ENCODE peak calls at places on chromosomes 6 and 20, in eight cellular contexts. One of them, this sample, is unnamed.

GRCh38 chr6:166716910-166717617 is 90.0 kb upstream of the RPS6KA2 start:
- DNase-seq in adrenal gland: no peak
- DNase-seq in brain microvascular endothelial cell: no peak
- DNase-seq in H9: no peak
- DNase-seq in retinal pigment epithelial cell: no peak
- DNase-seq in mucosa of descending colon: no peak
- DNase-seq in omental fat pad: no peak
- DNase-seq in mammary epithelial cell: no peak
- DNase-seq in this sample: no peak

GRCh38 chr20:59591061-59591460 is 13.3 kb upstream of the PHACTR3 start:
- DNase-seq in adrenal gland: no peak
- DNase-seq in brain microvascular endothelial cell: no peak
- DNase-seq in H9: no peak
- DNase-seq in retinal pigment epithelial cell: no peak
- DNase-seq in mucosa of descending colon: no peak
- DNase-seq in omental fat pad: no peak
- DNase-seq in mammary epithelial cell: no peak
- DNase-seq in this sample: no peak

GRCh38 chr6:112218563-112218962 is 35.8 kb downstream of the LAMA4 start:
- DNase-seq in adrenal gland: no peak
- DNase-seq in brain microvascular endothelial cell: no peak
- DNase-seq in H9: no peak
- DNase-seq in retinal pigment epithelial cell: no peak
- DNase-seq in mucosa of descending colon: no peak
- DNase-seq in omental fat pad: no peak
- DNase-seq in mammary epithelial cell: no peak
- DNase-seq in this sample: no peak

GRCh38 chr6:36599791-36600209 is 5.6 kb downstream of the SRSF3 start:
- DNase-seq in adrenal gland: peak
- DNase-seq in brain microvascular endothelial cell: peak
- DNase-seq in H9: peak
- DNase-seq in retinal pigment epithelial cell: no peak
- DNase-seq in mucosa of descending colon: peak
- DNase-seq in omental fat pad: no peak
- DNase-seq in mammary epithelial cell: peak
- DNase-seq in this sample: no peak

GRCh38 chr6:14944593-14944992 is 301.3 kb upstream of the JARID2 start:
- DNase-seq in adrenal gland: no peak
- DNase-seq in brain microvascular endothelial cell: no peak
- DNase-seq in H9: no peak
- DNase-seq in retinal pigment epithelial cell: no peak
- DNase-seq in mucosa of descending colon: no peak
- DNase-seq in omental fat pad: no peak
- DNase-seq in mammary epithelial cell: peak
- DNase-seq in this sample: no peak

GRCh38 chr6:30670760-30671527 is 1.9 kb downstream of the DHX16 start:
- DNase-seq in adrenal gland: no peak
- DNase-seq in brain microvascular endothelial cell: no peak
- DNase-seq in H9: no peak
- DNase-seq in retinal pigment epithelial cell: no peak
- DNase-seq in mucosa of descending colon: no peak
- DNase-seq in omental fat pad: no peak
- DNase-seq in mammary epithelial cell: no peak
- DNase-seq in this sample: no peak

GRCh38 chr6:4253604-4254211 is 118.3 kb upstream of the ECI2 start:
- DNase-seq in adrenal gland: peak
- DNase-seq in brain microvascular endothelial cell: peak
- DNase-seq in H9: no peak
- DNase-seq in retinal pigment epithelial cell: no peak
- DNase-seq in mucosa of descending colon: no peak
- DNase-seq in omental fat pad: no peak
- DNase-seq in mammary epithelial cell: peak
- DNase-seq in this sample: no peak

GRCh38 chr6:156848533-156848932 is 71.4 kb downstream of the ARID1B start:
- DNase-seq in adrenal gland: peak
- DNase-seq in brain microvascular endothelial cell: no peak
- DNase-seq in H9: no peak
- DNase-seq in retinal pigment epithelial cell: peak
- DNase-seq in mucosa of descending colon: no peak
- DNase-seq in omental fat pad: no peak
- DNase-seq in mammary epithelial cell: no peak
- DNase-seq in this sample: no peak

GRCh38 chr20:433300-433975 is 25.3 kb downstream of the RBCK1 start:
- DNase-seq in adrenal gland: peak
- DNase-seq in brain microvascular endothelial cell: no peak
- DNase-seq in H9: no peak
- DNase-seq in retinal pigment epithelial cell: no peak
- DNase-seq in mucosa of descending colon: no peak
- DNase-seq in omental fat pad: no peak
- DNase-seq in mammary epithelial cell: peak
- DNase-seq in this sample: no peak

GRCh38 chr20:8678098-8678776 is 390.6 kb upstream of the PLCB4 start:
- DNase-seq in adrenal gland: no peak
- DNase-seq in brain microvascular endothelial cell: no peak
- DNase-seq in H9: no peak
- DNase-seq in retinal pigment epithelial cell: no peak
- DNase-seq in mucosa of descending colon: no peak
- DNase-seq in omental fat pad: no peak
- DNase-seq in mammary epithelial cell: no peak
- DNase-seq in this sample: no peak

GRCh38 chr6:102381203-102381602 is 987.7 kb downstream of the GRIK2 start:
- DNase-seq in adrenal gland: no peak
- DNase-seq in brain microvascular endothelial cell: no peak
- DNase-seq in H9: no peak
- DNase-seq in retinal pigment epithelial cell: no peak
- DNase-seq in mucosa of descending colon: no peak
- DNase-seq in omental fat pad: no peak
- DNase-seq in mammary epithelial cell: peak
- DNase-seq in this sample: no peak

GRCh38 chr20:15236812-15237211 is 899.4 kb upstream of the FLRT3 start:
- DNase-seq in adrenal gland: peak
- DNase-seq in brain microvascular endothelial cell: peak
- DNase-seq in H9: peak
- DNase-seq in retinal pigment epithelial cell: peak
- DNase-seq in mucosa of descending colon: peak
- DNase-seq in omental fat pad: no peak
- DNase-seq in mammary epithelial cell: peak
- DNase-seq in this sample: no peak

GRCh38 chr20:59273699-59274380 is 26.6 kb upstream of the EDN3 start:
- DNase-seq in adrenal gland: no peak
- DNase-seq in brain microvascular endothelial cell: no peak
- DNase-seq in H9: no peak
- DNase-seq in retinal pigment epithelial cell: no peak
- DNase-seq in mucosa of descending colon: no peak
- DNase-seq in omental fat pad: no peak
- DNase-seq in mammary epithelial cell: no peak
- DNase-seq in this sample: no peak

GRCh38 chr6:16674666-16675392 is 86.4 kb downstream of the ATXN1 start:
- DNase-seq in adrenal gland: no peak
- DNase-seq in brain microvascular endothelial cell: peak
- DNase-seq in H9: no peak
- DNase-seq in retinal pigment epithelial cell: peak
- DNase-seq in mucosa of descending colon: no peak
- DNase-seq in omental fat pad: no peak
- DNase-seq in mammary epithelial cell: no peak
- DNase-seq in this sample: no peak

GRCh38 chr20:41052742-41053419 is 24.3 kb downstream of the TOP1 start:
- DNase-seq in adrenal gland: peak
- DNase-seq in brain microvascular endothelial cell: peak
- DNase-seq in H9: no peak
- DNase-seq in retinal pigment epithelial cell: no peak
- DNase-seq in mucosa of descending colon: no peak
- DNase-seq in omental fat pad: no peak
- DNase-seq in mammary epithelial cell: no peak
- DNase-seq in this sample: no peak

GRCh38 chr20:37413023-37413334 is 67.0 kb downstream of the SRC start:
- DNase-seq in adrenal gland: no peak
- DNase-seq in brain microvascular endothelial cell: no peak
- DNase-seq in H9: no peak
- DNase-seq in retinal pigment epithelial cell: no peak
- DNase-seq in mucosa of descending colon: no peak
- DNase-seq in omental fat pad: no peak
- DNase-seq in mammary epithelial cell: no peak
- DNase-seq in this sample: no peak

GRCh38 chr6:152087096-152087495 is 279.6 kb downstream of the ESR1 start:
- DNase-seq in adrenal gland: no peak
- DNase-seq in brain microvascular endothelial cell: no peak
- DNase-seq in H9: no peak
- DNase-seq in retinal pigment epithelial cell: no peak
- DNase-seq in mucosa of descending colon: no peak
- DNase-seq in omental fat pad: no peak
- DNase-seq in mammary epithelial cell: peak
- DNase-seq in this sample: no peak

GRCh38 chr6:124057448-124057847 is 253.8 kb downstream of the NKAIN2 start:
- DNase-seq in adrenal gland: no peak
- DNase-seq in brain microvascular endothelial cell: no peak
- DNase-seq in H9: no peak
- DNase-seq in retinal pigment epithelial cell: no peak
- DNase-seq in mucosa of descending colon: no peak
- DNase-seq in omental fat pad: no peak
- DNase-seq in mammary epithelial cell: no peak
- DNase-seq in this sample: no peak

GRCh38 chr6:170174771-170175643 is 115.9 kb downstream of the DLL1 start:
- DNase-seq in adrenal gland: peak
- DNase-seq in brain microvascular endothelial cell: no peak
- DNase-seq in H9: peak
- DNase-seq in retinal pigment epithelial cell: no peak
- DNase-seq in mucosa of descending colon: no peak
- DNase-seq in omental fat pad: no peak
- DNase-seq in mammary epithelial cell: no peak
- DNase-seq in this sample: peak

GRCh38 chr20:5786930-5787826 is 37.0 kb downstream of the SHLD1 start:
- DNase-seq in adrenal gland: peak
- DNase-seq in brain microvascular endothelial cell: peak
- DNase-seq in H9: no peak
- DNase-seq in retinal pigment epithelial cell: peak
- DNase-seq in mucosa of descending colon: no peak
- DNase-seq in omental fat pad: no peak
- DNase-seq in mammary epithelial cell: peak
- DNase-seq in this sample: no peak

GRCh38 chr6:66526061-66526460 is 819.0 kb upstream of the EYS start:
- DNase-seq in adrenal gland: no peak
- DNase-seq in brain microvascular endothelial cell: no peak
- DNase-seq in H9: no peak
- DNase-seq in retinal pigment epithelial cell: no peak
- DNase-seq in mucosa of descending colon: no peak
- DNase-seq in omental fat pad: no peak
- DNase-seq in mammary epithelial cell: no peak
- DNase-seq in this sample: no peak

GRCh38 chr20:31664696-31665354 is 27.1 kb downstream of the COX4I2 start:
- DNase-seq in adrenal gland: no peak
- DNase-seq in brain microvascular endothelial cell: no peak
- DNase-seq in H9: no peak
- DNase-seq in retinal pigment epithelial cell: no peak
- DNase-seq in mucosa of descending colon: peak
- DNase-seq in omental fat pad: no peak
- DNase-seq in mammary epithelial cell: no peak
- DNase-seq in this sample: no peak

GRCh38 chr20:49104365-49104648 is 58.2 kb downstream of the CSE1L start:
- DNase-seq in adrenal gland: no peak
- DNase-seq in brain microvascular endothelial cell: no peak
- DNase-seq in H9: peak
- DNase-seq in retinal pigment epithelial cell: peak
- DNase-seq in mucosa of descending colon: no peak
- DNase-seq in omental fat pad: no peak
- DNase-seq in mammary epithelial cell: no peak
- DNase-seq in this sample: no peak

GRCh38 chr6:79762370-79762769 is 131.2 kb downstream of the SH3BGRL2 start:
- DNase-seq in adrenal gland: no peak
- DNase-seq in brain microvascular endothelial cell: peak
- DNase-seq in H9: no peak
- DNase-seq in retinal pigment epithelial cell: peak
- DNase-seq in mucosa of descending colon: no peak
- DNase-seq in omental fat pad: no peak
- DNase-seq in mammary epithelial cell: no peak
- DNase-seq in this sample: no peak

GRCh38 chr20:53127027-53127426 is 154.9 kb downstream of the TSHZ2 start:
- DNase-seq in adrenal gland: no peak
- DNase-seq in brain microvascular endothelial cell: no peak
- DNase-seq in H9: no peak
- DNase-seq in retinal pigment epithelial cell: no peak
- DNase-seq in mucosa of descending colon: no peak
- DNase-seq in omental fat pad: no peak
- DNase-seq in mammary epithelial cell: no peak
- DNase-seq in this sample: no peak
- TF ChIP-seq CTCF in adrenal gland: no peak
- TF ChIP-seq CTCF in brain microvascular endothelial cell: no peak
- TF ChIP-seq CTCF in H9: no peak
- TF ChIP-seq CTCF in retinal pigment epithelial cell: no peak
- TF ChIP-seq CTCF in mucosa of descending colon: no peak
- TF ChIP-seq CTCF in omental fat pad: no peak
- TF ChIP-seq CTCF in mammary epithelial cell: no peak
- TF ChIP-seq CTCF in this sample: no peak

GRCh38 chr6:28277746-28278145 is 3.6 kb upstream of the PGBD1 start:
- DNase-seq in adrenal gland: no peak
- DNase-seq in brain microvascular endothelial cell: no peak
- DNase-seq in H9: no peak
- DNase-seq in retinal pigment epithelial cell: no peak
- DNase-seq in mucosa of descending colon: no peak
- DNase-seq in omental fat pad: no peak
- DNase-seq in mammary epithelial cell: no peak
- DNase-seq in this sample: no peak

GRCh38 chr6:28282923-28283322 is 1.6 kb downstream of the PGBD1 start:
- DNase-seq in adrenal gland: no peak
- DNase-seq in brain microvascular endothelial cell: peak
- DNase-seq in H9: no peak
- DNase-seq in retinal pigment epithelial cell: no peak
- DNase-seq in mucosa of descending colon: no peak
- DNase-seq in omental fat pad: no peak
- DNase-seq in mammary epithelial cell: no peak
- DNase-seq in this sample: no peak

GRCh38 chr6:28280595-28281287 is 631 bp upstream of the PGBD1 start:
- DNase-seq in adrenal gland: no peak
- DNase-seq in brain microvascular endothelial cell: no peak
- DNase-seq in H9: no peak
- DNase-seq in retinal pigment epithelial cell: no peak
- DNase-seq in mucosa of descending colon: no peak
- DNase-seq in omental fat pad: no peak
- DNase-seq in mammary epithelial cell: no peak
- DNase-seq in this sample: no peak

GRCh38 chr6:28281288-28282064 is at the start of gene PGBD1:
- DNase-seq in adrenal gland: peak
- DNase-seq in brain microvascular endothelial cell: peak
- DNase-seq in H9: peak
- DNase-seq in retinal pigment epithelial cell: peak
- DNase-seq in mucosa of descending colon: peak
- DNase-seq in omental fat pad: no peak
- DNase-seq in mammary epithelial cell: peak
- DNase-seq in this sample: peak
- TF ChIP-seq CTCF in adrenal gland: no peak
- TF ChIP-seq CTCF in brain microvascular endothelial cell: no peak
- TF ChIP-seq CTCF in H9: no peak
- TF ChIP-seq CTCF in retinal pigment epithelial cell: no peak
- TF ChIP-seq CTCF in mucosa of descending colon: no peak
- TF ChIP-seq CTCF in omental fat pad: no peak
- TF ChIP-seq CTCF in mammary epithelial cell: no peak
- TF ChIP-seq CTCF in this sample: no peak

GRCh38 chr6:52551483-52552277 is 25.2 kb downstream of the TRAM2 start:
- DNase-seq in adrenal gland: peak
- DNase-seq in brain microvascular endothelial cell: peak
- DNase-seq in H9: peak
- DNase-seq in retinal pigment epithelial cell: peak
- DNase-seq in mucosa of descending colon: peak
- DNase-seq in omental fat pad: no peak
- DNase-seq in mammary epithelial cell: peak
- DNase-seq in this sample: peak
- TF ChIP-seq CTCF in adrenal gland: no peak
- TF ChIP-seq CTCF in brain microvascular endothelial cell: no peak
- TF ChIP-seq CTCF in H9: peak
- TF ChIP-seq CTCF in retinal pigment epithelial cell: peak
- TF ChIP-seq CTCF in mucosa of descending colon: no peak
- TF ChIP-seq CTCF in omental fat pad: no peak
- TF ChIP-seq CTCF in mammary epithelial cell: no peak
- TF ChIP-seq CTCF in this sample: peak

GRCh38 chr6:108707328-108707976 is 140.8 kb upstream of the ARMC2 start:
- DNase-seq in adrenal gland: no peak
- DNase-seq in brain microvascular endothelial cell: no peak
- DNase-seq in H9: peak
- DNase-seq in retinal pigment epithelial cell: no peak
- DNase-seq in mucosa of descending colon: no peak
- DNase-seq in omental fat pad: no peak
- DNase-seq in mammary epithelial cell: no peak
- DNase-seq in this sample: peak
- TF ChIP-seq CTCF in adrenal gland: no peak
- TF ChIP-seq CTCF in brain microvascular endothelial cell: no peak
- TF ChIP-seq CTCF in H9: no peak
- TF ChIP-seq CTCF in retinal pigment epithelial cell: no peak
- TF ChIP-seq CTCF in mucosa of descending colon: no peak
- TF ChIP-seq CTCF in omental fat pad: no peak
- TF ChIP-seq CTCF in mammary epithelial cell: no peak
- TF ChIP-seq CTCF in this sample: no peak